ENCODE peak calls at places on chromosomes 6 and 20, in nine cellular contexts. J is foreskin fibroblast, X is fibroblast of pulmonary artery, N is HCT116, O is pancreas, Y is dorsolateral prefrontal cortex, H is cardiac fibroblast, W is astrocyte of the spinal cord, I is cardiac muscle cell. F is an unnamed sample.

GRCh38 chr20:46113071-46113470 is 5.0 kb upstream of the CD40 start:
- DNase-seq in J (no peak), X (no peak), N (no peak), O (no peak), Y (no peak), H (no peak), W (no peak), I (no peak), F (no peak)

GRCh38 chr6:152863618-152864326 is 113.2 kb downstream of the VIP start:
- DNase-seq in J (peak), X (peak), N (peak), O (peak), Y (no peak), H (peak), W (peak), I (peak), F (peak)

GRCh38 chr20:44170796-44171410 is 16.1 kb downstream of the JPH2 start:
- DNase-seq in J (no peak), X (peak), N (no peak), O (no peak), Y (no peak), H (no peak), W (no peak), I (no peak), F (no peak)

GRCh38 chr6:125944434-125944816 is 12.1 kb upstream of the HINT3 start:
- DNase-seq in J (no peak), X (peak), N (no peak), O (peak), Y (no peak), H (peak), W (peak), I (no peak), F (no peak)

GRCh38 chr6:43682724-43683429 is 4.7 kb downstream of the MRPS18A start:
- DNase-seq in J (no peak), X (no peak), N (no peak), O (no peak), Y (no peak), H (no peak), W (no peak), I (no peak), F (no peak)

GRCh38 chr6:143726015-143726647 is 48.4 kb downstream of the PHACTR2 start:
- DNase-seq in J (no peak), X (no peak), N (no peak), O (no peak), Y (no peak), H (no peak), W (no peak), I (no peak), F (no peak)

GRCh38 chr20:51800769-51801219 is 1.5 kb downstream of the SALL4 start:
- DNase-seq in J (no peak), X (peak), N (no peak), O (peak), Y (no peak), H (no peak), W (peak), I (peak), F (no peak)

GRCh38 chr6:132948889-132949288 is 134.5 kb downstream of the RPS12 start:
- DNase-seq in J (no peak), X (no peak), N (no peak), O (no peak), Y (no peak), H (no peak), W (no peak), I (no peak), F (no peak)

GRCh38 chr20:57398231-57398821 is 7.1 kb downstream of the RBM38 start:
- DNase-seq in J (no peak), X (no peak), N (no peak), O (peak), Y (no peak), H (no peak), W (no peak), I (no peak), F (no peak)

GRCh38 chr20:37207176-37207575 is 27.8 kb upstream of the MROH8 start:
- DNase-seq in J (peak), X (no peak), N (no peak), O (no peak), Y (no peak), H (no peak), W (no peak), I (no peak), F (no peak)

GRCh38 chr20:23920936-23921335 is 41.4 kb upstream of the CST5 start:
- DNase-seq in J (no peak), X (no peak), N (no peak), O (no peak), Y (no peak), H (no peak), W (no peak), I (no peak), F (no peak)

GRCh38 chr6:3423439-3424184 is 33.2 kb downstream of the SLC22A23 start:
- DNase-seq in J (no peak), X (no peak), N (no peak), O (no peak), Y (no peak), H (no peak), W (no peak), I (no peak), F (no peak)

GRCh38 chr6:3422457-3422816 is 34.4 kb downstream of the SLC22A23 start:
- DNase-seq in J (no peak), X (no peak), N (no peak), O (no peak), Y (no peak), H (no peak), W (no peak), I (no peak), F (no peak)

GRCh38 chr6:3419624-3420272 is 37.1 kb downstream of the SLC22A23 start:
- DNase-seq in J (peak), X (peak), N (no peak), O (no peak), Y (no peak), H (peak), W (peak), I (no peak), F (peak)

GRCh38 chr6:3421145-3421544 is 35.7 kb downstream of the SLC22A23 start:
- DNase-seq in J (no peak), X (no peak), N (no peak), O (no peak), Y (no peak), H (no peak), W (no peak), I (no peak), F (no peak)

DNA sequence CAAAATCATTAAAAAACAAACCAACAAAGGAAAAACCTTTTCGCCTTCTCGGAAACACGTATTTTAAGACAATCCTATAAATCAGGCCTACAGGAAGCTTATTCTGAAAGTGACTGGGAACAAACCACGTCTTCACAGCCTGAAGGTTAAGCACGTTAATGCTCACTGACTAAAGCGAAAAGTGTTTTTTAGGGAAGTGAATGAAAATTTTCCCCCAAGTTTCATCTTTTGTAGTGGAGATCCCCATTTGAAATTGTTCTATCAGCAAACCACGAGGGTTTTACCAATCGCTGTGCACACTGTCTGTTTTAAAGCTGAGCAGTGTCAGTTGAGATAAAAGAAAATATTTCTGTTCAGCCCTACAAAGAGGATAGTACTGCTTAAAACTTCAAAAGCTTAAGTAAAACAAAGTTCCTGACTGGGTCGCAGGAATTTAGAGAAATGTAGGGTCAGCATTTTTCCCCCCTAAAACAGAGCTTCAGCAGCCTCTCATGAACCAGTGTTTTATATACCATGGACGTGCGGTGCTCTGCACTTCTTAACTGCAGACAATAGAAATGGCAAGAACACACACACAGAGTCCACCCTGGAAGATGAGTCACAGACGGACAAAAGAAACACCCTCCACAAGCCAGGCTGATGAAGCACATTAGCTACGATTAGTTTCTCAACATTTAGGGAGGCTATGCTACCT is 34.9 kb downstream of the SLC22A23 start:
- DNase-seq in J (peak), X (peak), N (no peak), O (no peak), Y (no peak), H (peak), W (peak), I (no peak), F (no peak)
- H3K4me3 ChIP-seq in J (no peak), X (no peak), N (no peak), O (no peak), Y (no peak), H (no peak), W (no peak), I (no peak), F (no peak)

DNA sequence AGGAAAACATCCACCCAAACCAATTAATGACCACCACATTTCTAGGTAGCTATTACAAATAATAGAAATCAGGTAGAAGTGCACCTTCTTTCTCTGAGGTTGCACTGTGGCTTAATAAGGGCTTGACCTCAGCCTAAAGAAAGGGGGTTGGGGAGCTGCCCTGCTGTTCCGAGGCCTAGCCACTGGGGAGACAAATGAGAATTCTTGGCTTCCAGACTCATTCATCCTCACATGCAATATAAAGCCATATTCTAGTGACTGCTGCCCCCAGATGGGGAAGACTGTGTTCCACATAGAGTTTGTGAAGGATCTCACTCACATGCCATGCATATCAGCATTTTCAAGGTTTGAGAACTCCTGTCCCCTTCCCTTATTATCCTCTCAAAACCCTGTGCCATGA is 22.9 kb downstream of the SAYSD1 start:
- DNase-seq in J (no peak), X (no peak), N (no peak), O (no peak), Y (no peak), H (no peak), W (no peak), I (peak), F (no peak)
- TF ChIP-seq CTCF in J (no peak), X (no peak), N (no peak), O (no peak), Y (no peak), H (no peak), W (no peak), I (no peak), F (no peak)

GRCh38 chr6:166097914-166098522 is 69.6 kb downstream of the TBXT start:
- DNase-seq in J (no peak), X (peak), N (peak), O (peak), Y (no peak), H (peak), W (peak), I (peak), F (peak)
- H3K4me3 ChIP-seq in J (peak), X (peak), N (peak), O (no peak), Y (peak), H (no peak), W (peak), I (peak), F (peak)

GRCh38 chr6:56713285-56713684 is 70.6 kb upstream of the DST start:
- DNase-seq in J (peak), X (peak), N (peak), O (no peak), Y (no peak), H (peak), W (peak), I (no peak), F (no peak)

GRCh38 chr6:56716229-56716628 is 73.5 kb upstream of the DST start:
- DNase-seq in J (no peak), X (no peak), N (no peak), O (no peak), Y (no peak), H (no peak), W (peak), I (no peak), F (no peak)

GRCh38 chr6:56714982-56715456 is 72.3 kb upstream of the DST start:
- DNase-seq in J (peak), X (peak), N (peak), O (no peak), Y (no peak), H (peak), W (peak), I (no peak), F (no peak)

GRCh38 chr6:56710967-56711366 is 68.3 kb upstream of the DST start:
- DNase-seq in J (no peak), X (no peak), N (no peak), O (no peak), Y (no peak), H (no peak), W (no peak), I (no peak), F (no peak)

GRCh38 chr6:56714273-56714672 is 71.6 kb upstream of the DST start:
- DNase-seq in J (no peak), X (no peak), N (no peak), O (no peak), Y (no peak), H (no peak), W (no peak), I (no peak), F (no peak)
- TF ChIP-seq CTCF in J (no peak), X (no peak), N (no peak), O (no peak), Y (no peak), H (peak), W (no peak), I (no peak), F (no peak)

DNA sequence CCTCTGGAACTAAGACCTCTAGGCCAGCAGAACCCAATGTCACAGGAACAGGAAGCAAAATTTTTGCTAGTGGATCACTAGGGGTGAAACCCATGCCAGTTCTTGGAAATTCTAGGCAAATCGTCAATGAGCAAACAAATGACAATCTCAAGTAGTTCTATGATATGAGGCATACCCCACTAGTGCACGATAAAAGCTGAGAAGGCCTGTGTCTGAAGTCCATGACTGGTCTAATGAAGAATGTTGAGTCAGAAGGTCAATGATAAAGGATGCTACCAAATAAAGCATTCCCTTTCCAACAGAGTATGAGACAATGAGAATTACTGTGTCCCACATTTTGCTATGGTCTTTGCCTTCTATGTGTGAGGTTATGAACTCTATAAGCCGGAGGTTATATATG is 149.4 kb upstream of the NOX3 start:
- DNase-seq in J (no peak), X (peak), N (no peak), O (no peak), Y (no peak), H (peak), W (no peak), I (no peak), F (no peak)
- H3K4me3 ChIP-seq in J (no peak), X (no peak), N (no peak), O (no peak), Y (no peak), H (no peak), W (no peak), I (no peak), F (no peak)

DNA sequence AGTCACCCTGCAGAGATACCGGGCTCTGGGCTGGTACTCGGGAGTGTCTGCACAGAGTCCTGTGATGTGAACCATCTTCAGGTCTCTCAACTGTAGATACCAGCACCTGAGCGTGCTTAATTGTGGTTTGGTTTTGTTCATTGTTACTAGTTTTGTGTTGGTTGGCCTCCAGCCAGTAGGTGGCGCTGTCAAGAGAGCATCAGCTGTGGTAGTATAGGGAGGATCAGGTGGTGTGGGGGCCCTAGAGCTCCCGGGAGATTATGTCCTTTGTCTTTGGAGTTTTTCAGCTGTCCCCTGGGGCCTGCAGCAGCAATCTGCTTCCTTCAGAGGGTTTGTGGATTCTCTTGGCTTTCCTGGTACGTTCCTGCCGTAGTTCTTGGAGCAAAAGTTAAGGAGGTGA is 67.9 kb downstream of the CDYL start:
- DNase-seq in J (no peak), X (no peak), N (no peak), O (no peak), Y (no peak), H (no peak), W (no peak), I (no peak), F (no peak)
- TF ChIP-seq CTCF in J (no peak), X (peak), N (peak), O (no peak), Y (no peak), H (peak), W (peak), I (peak), F (no peak)

GRCh38 chr6:149472241-149472640 is 12.6 kb downstream of the ZC3H12D start:
- DNase-seq in J (no peak), X (no peak), N (no peak), O (no peak), Y (no peak), H (no peak), W (no peak), I (no peak), F (no peak)
- H3K4me3 ChIP-seq in J (no peak), X (no peak), N (no peak), O (no peak), Y (no peak), H (no peak), W (no peak), I (no peak), F (no peak)

DNA sequence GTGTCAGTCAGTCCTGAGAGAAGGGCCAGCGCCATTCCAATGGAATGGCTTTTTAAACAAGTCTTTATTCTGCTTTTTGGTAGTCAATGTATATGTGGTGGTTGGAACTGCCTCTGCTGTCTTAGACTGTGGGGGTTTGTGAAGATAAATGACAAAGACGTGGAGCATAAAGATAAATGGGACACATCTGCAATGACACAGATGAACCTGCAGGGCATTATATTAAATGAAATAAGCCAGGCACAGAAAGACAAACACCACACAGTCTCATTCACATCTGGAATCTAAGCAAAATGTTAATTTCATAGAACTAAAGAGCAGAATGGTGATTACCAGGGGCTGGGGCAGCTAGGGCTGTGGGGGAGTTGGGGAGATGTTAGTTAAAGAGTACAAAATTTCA is 912.8 kb upstream of the MAN1A1 start:
- DNase-seq in J (no peak), X (no peak), N (no peak), O (no peak), Y (no peak), H (no peak), W (no peak), I (no peak), F (no peak)
- TF ChIP-seq CTCF in J (no peak), X (no peak), N (peak), O (no peak), Y (no peak), H (no peak), W (no peak), I (no peak), F (no peak)

DNA sequence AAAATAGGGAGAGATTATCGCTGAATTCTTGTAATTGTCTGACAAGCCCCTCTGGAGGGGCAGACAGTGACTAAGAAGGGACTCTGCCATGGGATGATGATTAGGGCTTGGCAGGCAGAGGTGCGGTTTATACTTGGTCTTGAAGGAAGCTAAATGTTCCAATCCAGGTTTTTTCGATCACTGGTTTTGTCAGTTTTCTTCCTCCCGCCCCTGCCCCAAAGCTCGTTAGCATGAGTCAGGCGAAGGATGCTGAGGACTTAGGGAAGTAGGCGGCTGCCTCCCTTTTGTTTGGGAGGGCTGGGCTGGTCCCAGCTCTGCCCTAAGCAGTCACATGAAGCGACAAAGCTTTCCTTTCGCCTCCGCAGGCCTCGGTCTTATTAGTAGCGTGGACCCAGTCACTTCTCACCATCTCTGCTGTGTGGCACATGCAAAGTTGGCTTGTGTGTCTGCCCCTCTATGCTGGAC is 314.2 kb downstream of the CDC5L start:
- DNase-seq in J (no peak), X (peak), N (no peak), O (no peak), Y (no peak), H (peak), W (peak), I (no peak), F (no peak)
- H3K4me3 ChIP-seq in J (no peak), X (no peak), N (no peak), O (no peak), Y (no peak), H (peak), W (no peak), I (no peak), F (no peak)

GRCh38 chr6:31730631-31731086 is 1.6 kb upstream of the DDAH2 start:
- DNase-seq in J (no peak), X (no peak), N (no peak), O (no peak), Y (no peak), H (no peak), W (no peak), I (no peak), F (no peak)

GRCh38 chr6:31732029-31732428 is 2.9 kb upstream of the DDAH2 start:
- DNase-seq in J (no peak), X (no peak), N (no peak), O (no peak), Y (no peak), H (no peak), W (no peak), I (no peak), F (no peak)

GRCh38 chr6:31729515-31729978 is 448 bp upstream of the DDAH2 start:
- DNase-seq in J (peak), X (peak), N (peak), O (peak), Y (peak), H (peak), W (peak), I (peak), F (no peak)

GRCh38 chr6:31728767-31729514 is at the start of gene DDAH2:
- DNase-seq in J (no peak), X (no peak), N (no peak), O (peak), Y (no peak), H (no peak), W (no peak), I (no peak), F (no peak)

DNA sequence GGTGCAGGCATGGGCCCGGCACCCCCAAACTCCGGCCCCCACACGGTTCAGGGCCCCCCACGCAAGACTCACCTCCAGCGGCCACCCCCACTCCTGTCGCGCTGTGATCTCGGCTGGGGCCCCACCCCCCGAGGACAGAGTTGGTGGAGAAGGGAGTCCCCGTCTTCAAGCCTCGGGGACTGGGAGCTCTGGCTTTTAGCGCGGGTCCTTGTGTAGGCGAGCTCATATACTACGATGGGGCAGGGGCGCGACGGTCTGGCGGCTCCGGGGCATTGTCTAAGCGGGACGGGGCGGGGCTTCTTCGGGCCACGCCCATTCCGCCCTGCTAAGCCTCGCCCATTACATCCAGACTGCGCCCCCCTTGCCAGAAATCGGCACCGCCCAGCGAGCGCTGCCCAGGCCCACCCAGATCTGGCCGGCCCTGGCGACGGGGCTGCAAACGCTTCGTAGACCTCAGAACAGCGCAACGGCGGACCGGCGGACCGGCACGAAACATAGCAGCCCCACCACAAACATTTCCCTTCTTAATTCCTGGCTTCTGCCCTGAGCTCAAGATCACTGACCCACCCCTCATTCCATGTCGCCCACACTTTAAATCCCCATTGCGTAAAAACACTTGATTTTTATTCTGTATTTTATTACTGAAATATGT is 1.0 kb upstream of the DDAH2 start:
- DNase-seq in J (peak), X (peak), N (peak), O (peak), Y (peak), H (peak), W (peak), I (peak), F (no peak)
- TF ChIP-seq CTCF in J (peak), X (no peak), N (no peak), O (no peak), Y (no peak), H (no peak), W (peak), I (no peak), F (no peak)

F was measured in AG04449.